ENCODE peak calls at places on chromosomes 3 and 15, in four cellular contexts. One of them, this sample, is unnamed. For H3K4me1, the result is how much of the 10 kb centered on the place peaks cover.

GRCh38 chr3:58274027-58274614 is 31.9 kb upstream of the RPP14 start:
- DNase-seq in A549: no peak
- DNase-seq in ovary: no peak
- DNase-seq in neuronal stem cell: no peak
- DNase-seq in this sample: no peak

GRCh38 chr3:148727242-148727641 is 29.5 kb downstream of the AGTR1 start:
- DNase-seq in A549: peak
- DNase-seq in ovary: no peak
- DNase-seq in neuronal stem cell: peak
- DNase-seq in this sample: peak

GRCh38 chr15:57458255-57458850 is 82.0 kb downstream of the CGNL1 start:
- DNase-seq in A549: no peak
- DNase-seq in ovary: no peak
- DNase-seq in neuronal stem cell: no peak
- DNase-seq in this sample: no peak

GRCh38 chr15:38440353-38441129 is 13.4 kb upstream of the FAM98B start:
- DNase-seq in A549: peak
- DNase-seq in ovary: no peak
- DNase-seq in neuronal stem cell: peak
- DNase-seq in this sample: no peak

GRCh38 chr15:89127054-89127702 is 38.9 kb downstream of the ABHD2 start:
- DNase-seq in A549: peak
- DNase-seq in ovary: no peak
- DNase-seq in neuronal stem cell: no peak
- DNase-seq in this sample: no peak

GRCh38 chr3:40008796-40009195 is 199.4 kb downstream of the MYRIP start:
- DNase-seq in A549: no peak
- DNase-seq in ovary: no peak
- DNase-seq in neuronal stem cell: no peak
- DNase-seq in this sample: no peak

GRCh38 chr3:194675081-194675640 is 3.2 kb upstream of the LSG1 start:
- DNase-seq in A549: no peak
- DNase-seq in ovary: no peak
- DNase-seq in neuronal stem cell: no peak
- DNase-seq in this sample: no peak

GRCh38 chr3:42683875-42684593 is 1.3 kb upstream of the KLHL40 start:
- DNase-seq in A549: peak
- DNase-seq in ovary: no peak
- DNase-seq in neuronal stem cell: no peak
- DNase-seq in this sample: peak

GRCh38 chr3:9932535-9932842 is 1.1 kb upstream of the CRELD1 start:
- DNase-seq in A549: no peak
- DNase-seq in ovary: no peak
- DNase-seq in neuronal stem cell: no peak
- DNase-seq in this sample: no peak

GRCh38 chr15:60070838-60071493 is 66.9 kb downstream of the FOXB1 start:
- DNase-seq in A549: peak
- DNase-seq in ovary: no peak
- DNase-seq in neuronal stem cell: no peak
- DNase-seq in this sample: no peak

GRCh38 chr15:70284438-70285214 is 186.9 kb upstream of the TLE3 start:
- DNase-seq in A549: no peak
- DNase-seq in ovary: no peak
- DNase-seq in neuronal stem cell: no peak
- DNase-seq in this sample: no peak

GRCh38 chr15:69893863-69894262 is 203.9 kb downstream of the TLE3 start:
- DNase-seq in A549: no peak
- DNase-seq in ovary: no peak
- DNase-seq in neuronal stem cell: no peak
- DNase-seq in this sample: no peak

GRCh38 chr15:52652286-52652685 is 26.9 kb downstream of the ATOSA start:
- DNase-seq in A549: no peak
- DNase-seq in ovary: no peak
- DNase-seq in neuronal stem cell: no peak
- DNase-seq in this sample: no peak

GRCh38 chr3:60932669-60933068 is 318.6 kb downstream of the FHIT start:
- DNase-seq in A549: no peak
- DNase-seq in ovary: no peak
- DNase-seq in neuronal stem cell: no peak
- DNase-seq in this sample: no peak

GRCh38 chr15:49301562-49301961 is 121.5 kb upstream of the FGF7 start:
- DNase-seq in A549: no peak
- DNase-seq in ovary: no peak
- DNase-seq in neuronal stem cell: no peak
- DNase-seq in this sample: no peak

GRCh38 chr3:141370065-141370533 is 1.8 kb downstream of the ZBTB38 start:
- DNase-seq in A549: peak
- DNase-seq in ovary: peak
- DNase-seq in neuronal stem cell: peak
- DNase-seq in this sample: no peak

GRCh38 chr3:167568634-167569033 is 85.1 kb downstream of the WDR49 start:
- DNase-seq in A549: no peak
- DNase-seq in ovary: no peak
- DNase-seq in neuronal stem cell: no peak
- DNase-seq in this sample: no peak

GRCh38 chr15:39018966-39019365 is 454.4 kb upstream of the RASGRP1 start:
- DNase-seq in A549: no peak
- DNase-seq in ovary: no peak
- DNase-seq in neuronal stem cell: no peak
- DNase-seq in this sample: no peak

DNA sequence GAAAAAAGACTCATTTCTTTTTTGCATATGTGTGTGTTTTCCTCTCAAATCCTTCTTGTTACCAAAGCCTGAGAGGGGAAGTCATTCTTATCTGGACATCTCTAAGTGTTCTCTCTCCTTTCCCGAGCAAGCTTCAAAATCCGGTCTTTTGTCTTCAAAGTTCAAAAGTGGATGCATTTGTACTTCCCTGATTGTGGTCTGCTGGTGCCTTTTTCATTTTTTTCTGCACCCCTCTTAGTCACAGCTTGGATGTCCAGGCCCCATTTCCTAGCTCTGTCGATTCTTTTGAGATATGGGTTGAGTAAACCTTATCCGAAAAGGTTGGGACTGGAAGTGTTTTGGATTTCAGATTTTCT is 34.8 kb downstream of the EHD4 start:
- DNase-seq in A549: no peak
- DNase-seq in ovary: no peak
- DNase-seq in neuronal stem cell: no peak
- DNase-seq in this sample: no peak
- H3K4me1 ChIP-seq in A549: under half
- H3K4me1 ChIP-seq in ovary: under half
- H3K4me1 ChIP-seq in neuronal stem cell: under half
- H3K4me1 ChIP-seq in this sample: under half

GRCh38 chr3:71584216-71585061 is 911 bp upstream of the FOXP1 start:
- DNase-seq in A549: peak
- DNase-seq in ovary: peak
- DNase-seq in neuronal stem cell: peak
- DNase-seq in this sample: peak

GRCh38 chr3:71586810-71587242 is 3.3 kb upstream of the FOXP1 start:
- DNase-seq in A549: no peak
- DNase-seq in ovary: no peak
- DNase-seq in neuronal stem cell: no peak
- DNase-seq in this sample: no peak

GRCh38 chr3:71587958-71588357 is 4.4 kb upstream of the FOXP1 start:
- DNase-seq in A549: no peak
- DNase-seq in ovary: no peak
- DNase-seq in neuronal stem cell: no peak
- DNase-seq in this sample: no peak

GRCh38 chr3:71585126-71585525 is 1.6 kb upstream of the FOXP1 start:
- DNase-seq in A549: peak
- DNase-seq in ovary: no peak
- DNase-seq in neuronal stem cell: no peak
- DNase-seq in this sample: no peak

DNA sequence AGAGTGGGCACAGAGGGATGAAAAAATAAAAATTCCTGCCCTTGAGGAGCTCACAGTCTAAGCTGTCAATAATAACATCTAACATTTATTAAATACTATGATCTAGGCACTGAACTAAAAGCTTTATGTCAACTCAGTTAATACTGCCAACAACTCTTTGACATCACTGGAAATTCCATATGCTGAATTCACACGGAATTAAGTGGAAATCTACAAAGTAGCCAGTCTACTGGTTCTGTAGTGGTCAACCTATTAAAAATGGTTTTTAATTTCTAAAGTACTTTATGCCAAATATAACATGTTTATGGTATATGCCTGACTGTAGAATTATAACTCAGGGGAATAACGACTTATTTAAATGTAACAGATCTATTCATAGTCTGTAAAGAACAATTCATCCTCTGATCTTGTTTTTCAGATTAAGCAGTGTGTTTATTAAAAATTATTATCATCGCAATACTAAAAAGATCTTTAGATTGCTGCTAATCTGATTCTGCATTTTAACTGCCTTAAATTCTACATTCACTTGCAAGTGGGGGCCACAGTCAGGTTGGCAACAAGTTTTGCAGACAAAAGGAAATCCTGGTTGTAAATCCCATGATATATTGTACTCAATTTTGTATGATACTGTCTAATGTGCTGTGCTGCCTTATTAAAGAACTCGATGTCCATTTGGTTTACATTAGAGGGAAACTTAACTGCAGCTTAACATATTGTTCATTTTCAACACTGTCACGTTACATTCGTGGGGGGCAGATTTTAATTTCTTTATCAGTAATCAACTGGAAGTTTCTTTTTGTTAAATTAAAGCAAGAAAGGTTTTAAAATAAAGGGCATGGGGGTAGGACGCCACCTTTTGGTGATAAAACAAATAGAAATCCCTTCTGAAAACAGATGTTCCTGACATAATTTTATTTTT is 2.6 kb upstream of the FOXP1 start:
- DNase-seq in A549: peak
- DNase-seq in ovary: no peak
- DNase-seq in neuronal stem cell: no peak
- DNase-seq in this sample: no peak
- H3K27ac ChIP-seq in A549: peak
- H3K27ac ChIP-seq in ovary: no peak
- H3K27ac ChIP-seq in neuronal stem cell: no peak
- H3K27ac ChIP-seq in this sample: no peak

DNA sequence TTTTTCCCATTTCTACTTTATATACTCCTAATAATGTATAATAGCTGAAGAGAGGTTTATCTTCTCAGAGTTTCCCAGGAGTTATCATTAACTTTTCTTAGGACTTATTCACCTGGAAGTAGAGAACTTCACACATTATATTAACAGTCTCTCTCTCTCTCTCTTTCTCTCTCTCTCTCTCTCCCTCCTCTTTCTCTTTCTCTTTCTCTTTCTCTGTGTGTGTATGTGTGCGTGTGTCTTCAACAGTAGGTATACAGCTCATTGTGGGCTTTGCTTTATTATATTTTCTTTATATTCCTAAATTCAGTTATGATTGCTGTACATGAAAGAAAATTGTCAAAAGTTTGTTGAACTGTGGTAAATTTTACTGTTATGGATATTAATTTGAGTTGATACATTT is 353.8 kb downstream of the ROBO1 start:
- DNase-seq in A549: no peak
- DNase-seq in ovary: no peak
- DNase-seq in neuronal stem cell: no peak
- DNase-seq in this sample: no peak
- H3K4me3 ChIP-seq in A549: no peak
- H3K4me3 ChIP-seq in ovary: no peak
- H3K4me3 ChIP-seq in neuronal stem cell: no peak
- H3K4me3 ChIP-seq in this sample: no peak

GRCh38 chr3:30914696-30915095 is 20.2 kb upstream of the GADL1 start:
- DNase-seq in A549: no peak
- DNase-seq in ovary: no peak
- DNase-seq in neuronal stem cell: no peak
- DNase-seq in this sample: no peak
- H3K4me1 ChIP-seq in A549: under half
- H3K4me1 ChIP-seq in ovary: under half
- H3K4me1 ChIP-seq in neuronal stem cell: under half
- H3K4me1 ChIP-seq in this sample: under half

DNA sequence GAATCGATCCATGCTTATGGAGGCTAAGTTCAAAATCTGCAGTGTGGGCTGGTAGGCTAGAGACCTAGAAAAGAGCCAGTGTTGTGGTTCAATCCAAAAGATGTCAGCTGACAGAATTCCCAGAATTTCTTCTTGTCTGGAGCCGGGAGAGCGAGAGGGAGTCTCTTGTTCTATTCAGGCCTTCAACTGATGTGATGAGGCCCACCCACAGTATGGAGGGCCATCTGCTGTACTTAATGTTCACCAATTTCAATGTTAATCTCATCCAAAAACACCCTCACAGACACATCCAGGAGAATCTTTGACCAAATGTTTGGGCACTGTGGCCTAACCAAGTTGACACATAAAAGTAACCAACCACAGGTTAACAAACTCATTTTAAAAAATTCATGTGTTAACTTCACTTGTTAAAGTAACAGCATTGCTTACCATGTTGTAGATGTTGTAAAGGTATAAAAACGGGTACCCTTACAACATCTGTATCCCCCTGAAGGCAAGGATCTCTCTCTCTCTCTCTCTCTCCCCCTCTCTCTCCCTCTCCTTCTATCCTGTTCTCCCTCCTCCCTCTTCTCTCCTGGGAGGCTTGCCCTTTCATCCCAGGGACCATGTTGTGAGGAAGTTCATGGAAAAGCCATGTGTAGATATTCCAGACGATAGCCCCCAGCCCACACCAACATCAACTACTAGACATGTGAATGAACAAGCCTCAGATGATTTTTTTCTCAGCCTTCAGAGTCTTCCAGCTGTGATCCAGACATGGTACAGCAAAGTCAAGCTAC is 66.4 kb upstream of the CHD2 start:
- DNase-seq in A549: no peak
- DNase-seq in ovary: no peak
- DNase-seq in neuronal stem cell: no peak
- DNase-seq in this sample: no peak
- H3K27ac ChIP-seq in A549: peak
- H3K27ac ChIP-seq in ovary: peak
- H3K27ac ChIP-seq in neuronal stem cell: peak
- H3K27ac ChIP-seq in this sample: peak

GRCh38 chr15:40755821-40756220 is 767 bp upstream of the RMDN3 start:
- DNase-seq in A549: no peak
- DNase-seq in ovary: no peak
- DNase-seq in neuronal stem cell: no peak
- DNase-seq in this sample: no peak
- H3K4me3 ChIP-seq in A549: peak
- H3K4me3 ChIP-seq in ovary: peak
- H3K4me3 ChIP-seq in neuronal stem cell: no peak
- H3K4me3 ChIP-seq in this sample: peak

DNA sequence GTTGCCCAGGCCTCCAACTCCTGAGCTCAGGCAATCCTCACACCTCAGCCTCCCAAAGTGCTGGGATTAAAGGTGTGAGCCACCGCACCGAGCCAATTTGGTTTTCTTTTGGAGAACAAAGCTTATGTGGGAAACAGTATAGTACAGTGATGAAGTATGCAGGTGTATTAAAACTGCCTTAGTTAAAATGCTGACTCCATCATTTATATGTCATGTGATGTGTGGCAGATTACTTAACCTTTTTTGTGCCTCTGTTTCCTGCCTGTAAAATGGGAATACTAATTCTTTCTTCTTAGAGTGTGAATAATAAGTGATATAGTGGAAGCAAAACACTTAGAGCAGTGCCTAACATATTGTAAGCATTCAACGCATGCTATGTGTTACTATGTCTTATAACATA is 48.0 kb upstream of the TEX55 start:
- DNase-seq in A549: no peak
- DNase-seq in ovary: no peak
- DNase-seq in neuronal stem cell: no peak
- DNase-seq in this sample: no peak
- H3K4me1 ChIP-seq in A549: under half
- H3K4me1 ChIP-seq in ovary: under half
- H3K4me1 ChIP-seq in neuronal stem cell: under half
- H3K4me1 ChIP-seq in this sample: under half

GRCh38 chr3:64120876-64121275 is 97.6 kb upstream of the PSMD6 start:
- DNase-seq in A549: no peak
- DNase-seq in ovary: no peak
- DNase-seq in neuronal stem cell: no peak
- DNase-seq in this sample: no peak
- H3K27ac ChIP-seq in A549: peak
- H3K27ac ChIP-seq in ovary: no peak
- H3K27ac ChIP-seq in neuronal stem cell: no peak
- H3K27ac ChIP-seq in this sample: no peak